ENCODE peak calls at places on chromosome X, in nine cellular contexts. One of them, this sample, is unnamed.

GRCh38 chrX:18617351-18617750 is 54.6 kb downstream of the RS1 start:
- DNase-seq in right lobe of liver: no peak
- DNase-seq in lower lobe of right lung: no peak
- DNase-seq in SK-N-MC: no peak
- DNase-seq in left ventricle myocardium inferior: no peak
- DNase-seq in adipocyte: peak
- DNase-seq in LNCaP clone FGC: no peak
- DNase-seq in AG10803: peak
- DNase-seq in tibial artery: no peak
- DNase-seq in this sample: no peak

GRCh38 chrX:115284877-115285276 is 4.6 kb upstream of the LUZP4 start:
- DNase-seq in left ventricle myocardium inferior: no peak
- DNase-seq in LNCaP clone FGC: no peak
- DNase-seq in tibial artery: no peak
- DNase-seq in adipocyte: peak
- DNase-seq in right lobe of liver: no peak
- DNase-seq in lower lobe of right lung: no peak
- DNase-seq in SK-N-MC: no peak
- DNase-seq in AG10803: no peak
- DNase-seq in this sample: no peak

GRCh38 chrX:135740683-135741149 is 27.3 kb downstream of the CT45A3 start:
- DNase-seq in LNCaP clone FGC: no peak
- DNase-seq in left ventricle myocardium inferior: no peak
- DNase-seq in SK-N-MC: no peak
- DNase-seq in AG10803: no peak
- DNase-seq in tibial artery: no peak
- DNase-seq in right lobe of liver: no peak
- DNase-seq in lower lobe of right lung: no peak
- DNase-seq in adipocyte: peak
- DNase-seq in this sample: no peak

GRCh38 chrX:150568320-150569154 is at the start of gene MTM1:
- DNase-seq in left ventricle myocardium inferior: peak
- DNase-seq in SK-N-MC: peak
- DNase-seq in AG10803: peak
- DNase-seq in adipocyte: peak
- DNase-seq in right lobe of liver: peak
- DNase-seq in tibial artery: peak
- DNase-seq in lower lobe of right lung: peak
- DNase-seq in LNCaP clone FGC: peak
- DNase-seq in this sample: peak

GRCh38 chrX:74133156-74133796 is 170.7 kb upstream of the ZCCHC13 start:
- DNase-seq in right lobe of liver: no peak
- DNase-seq in SK-N-MC: peak
- DNase-seq in LNCaP clone FGC: peak
- DNase-seq in adipocyte: peak
- DNase-seq in AG10803: peak
- DNase-seq in lower lobe of right lung: no peak
- DNase-seq in tibial artery: no peak
- DNase-seq in left ventricle myocardium inferior: no peak
- DNase-seq in this sample: no peak

GRCh38 chrX:18158963-18159362 is 61.7 kb downstream of the BEND2 start:
- DNase-seq in tibial artery: no peak
- DNase-seq in adipocyte: no peak
- DNase-seq in AG10803: no peak
- DNase-seq in SK-N-MC: no peak
- DNase-seq in right lobe of liver: no peak
- DNase-seq in LNCaP clone FGC: no peak
- DNase-seq in left ventricle myocardium inferior: no peak
- DNase-seq in lower lobe of right lung: no peak
- DNase-seq in this sample: no peak

GRCh38 chrX:3680459-3680858 is 33.0 kb downstream of the PRKX start:
- DNase-seq in adipocyte: no peak
- DNase-seq in right lobe of liver: no peak
- DNase-seq in SK-N-MC: no peak
- DNase-seq in left ventricle myocardium inferior: no peak
- DNase-seq in AG10803: no peak
- DNase-seq in tibial artery: no peak
- DNase-seq in lower lobe of right lung: no peak
- DNase-seq in LNCaP clone FGC: no peak
- DNase-seq in this sample: no peak

GRCh38 chrX:485368-485767 is 98.7 kb upstream of the PPP2R3B start:
- DNase-seq in SK-N-MC: no peak
- DNase-seq in tibial artery: no peak
- DNase-seq in AG10803: no peak
- DNase-seq in adipocyte: no peak
- DNase-seq in left ventricle myocardium inferior: no peak
- DNase-seq in right lobe of liver: no peak
- DNase-seq in LNCaP clone FGC: no peak
- DNase-seq in lower lobe of right lung: no peak
- DNase-seq in this sample: no peak

GRCh38 chrX:104253567-104254441 is 929 bp downstream of the ESX1 start:
- DNase-seq in right lobe of liver: no peak
- DNase-seq in tibial artery: no peak
- DNase-seq in SK-N-MC: no peak
- DNase-seq in LNCaP clone FGC: no peak
- DNase-seq in AG10803: no peak
- DNase-seq in lower lobe of right lung: no peak
- DNase-seq in adipocyte: peak
- DNase-seq in left ventricle myocardium inferior: no peak
- DNase-seq in this sample: no peak

GRCh38 chrX:93422693-93423092 is 250.7 kb downstream of the NAP1L3 start:
- DNase-seq in adipocyte: peak
- DNase-seq in AG10803: no peak
- DNase-seq in tibial artery: no peak
- DNase-seq in LNCaP clone FGC: no peak
- DNase-seq in right lobe of liver: no peak
- DNase-seq in SK-N-MC: no peak
- DNase-seq in lower lobe of right lung: no peak
- DNase-seq in left ventricle myocardium inferior: no peak
- DNase-seq in this sample: no peak

GRCh38 chrX:51837926-51838325 is 55.5 kb upstream of the MAGED1 start:
- DNase-seq in right lobe of liver: peak
- DNase-seq in AG10803: peak
- DNase-seq in LNCaP clone FGC: no peak
- DNase-seq in lower lobe of right lung: no peak
- DNase-seq in tibial artery: peak
- DNase-seq in left ventricle myocardium inferior: peak
- DNase-seq in SK-N-MC: peak
- DNase-seq in adipocyte: peak
- DNase-seq in this sample: peak

GRCh38 chrX:136028383-136028984 is 43.2 kb downstream of the SLC9A6 start:
- DNase-seq in lower lobe of right lung: no peak
- DNase-seq in LNCaP clone FGC: peak
- DNase-seq in tibial artery: no peak
- DNase-seq in adipocyte: peak
- DNase-seq in left ventricle myocardium inferior: no peak
- DNase-seq in SK-N-MC: peak
- DNase-seq in right lobe of liver: no peak
- DNase-seq in AG10803: peak
- DNase-seq in this sample: no peak

GRCh38 chrX:95919605-95920004 is 765.0 kb upstream of the DIAPH2 start:
- DNase-seq in LNCaP clone FGC: no peak
- DNase-seq in right lobe of liver: no peak
- DNase-seq in adipocyte: no peak
- DNase-seq in tibial artery: no peak
- DNase-seq in lower lobe of right lung: no peak
- DNase-seq in AG10803: no peak
- DNase-seq in left ventricle myocardium inferior: no peak
- DNase-seq in SK-N-MC: no peak
- DNase-seq in this sample: no peak

GRCh38 chrX:150038356-150038755 is 100.1 kb upstream of the EOLA2 start:
- DNase-seq in lower lobe of right lung: no peak
- DNase-seq in tibial artery: no peak
- DNase-seq in adipocyte: no peak
- DNase-seq in LNCaP clone FGC: no peak
- DNase-seq in AG10803: peak
- DNase-seq in left ventricle myocardium inferior: no peak
- DNase-seq in SK-N-MC: no peak
- DNase-seq in right lobe of liver: no peak
- DNase-seq in this sample: no peak

GRCh38 chrX:41025926-41026325 is 59.3 kb upstream of the USP9X start:
- DNase-seq in LNCaP clone FGC: no peak
- DNase-seq in SK-N-MC: no peak
- DNase-seq in left ventricle myocardium inferior: no peak
- DNase-seq in tibial artery: no peak
- DNase-seq in AG10803: no peak
- DNase-seq in right lobe of liver: no peak
- DNase-seq in adipocyte: peak
- DNase-seq in lower lobe of right lung: no peak
- DNase-seq in this sample: no peak
- H3K4me3 ChIP-seq in LNCaP clone FGC: no peak
- H3K4me3 ChIP-seq in SK-N-MC: peak
- H3K4me3 ChIP-seq in left ventricle myocardium inferior: no peak
- H3K4me3 ChIP-seq in tibial artery: no peak
- H3K4me3 ChIP-seq in AG10803: no peak
- H3K4me3 ChIP-seq in right lobe of liver: no peak
- H3K4me3 ChIP-seq in adipocyte: peak
- H3K4me3 ChIP-seq in lower lobe of right lung: no peak
- H3K4me3 ChIP-seq in this sample: no peak

GRCh38 chrX:153830632-153831434 is 489 bp upstream of the PDZD4 start:
- DNase-seq in AG10803: no peak
- DNase-seq in LNCaP clone FGC: no peak
- DNase-seq in tibial artery: no peak
- DNase-seq in adipocyte: peak
- DNase-seq in SK-N-MC: no peak
- DNase-seq in lower lobe of right lung: no peak
- DNase-seq in left ventricle myocardium inferior: no peak
- DNase-seq in right lobe of liver: no peak
- DNase-seq in this sample: no peak
- H3K4me3 ChIP-seq in AG10803: no peak
- H3K4me3 ChIP-seq in LNCaP clone FGC: no peak
- H3K4me3 ChIP-seq in tibial artery: peak
- H3K4me3 ChIP-seq in adipocyte: no peak
- H3K4me3 ChIP-seq in SK-N-MC: peak
- H3K4me3 ChIP-seq in lower lobe of right lung: peak
- H3K4me3 ChIP-seq in left ventricle myocardium inferior: peak
- H3K4me3 ChIP-seq in right lobe of liver: no peak
- H3K4me3 ChIP-seq in this sample: peak

GRCh38 chrX:107119281-107119680 is 659 bp upstream of the RBM41 start:
- DNase-seq in right lobe of liver: no peak
- DNase-seq in LNCaP clone FGC: no peak
- DNase-seq in lower lobe of right lung: no peak
- DNase-seq in SK-N-MC: no peak
- DNase-seq in AG10803: no peak
- DNase-seq in tibial artery: no peak
- DNase-seq in adipocyte: no peak
- DNase-seq in left ventricle myocardium inferior: no peak
- DNase-seq in this sample: no peak
- H3K4me3 ChIP-seq in right lobe of liver: no peak
- H3K4me3 ChIP-seq in LNCaP clone FGC: peak
- H3K4me3 ChIP-seq in lower lobe of right lung: peak
- H3K4me3 ChIP-seq in SK-N-MC: peak
- H3K4me3 ChIP-seq in AG10803: no peak
- H3K4me3 ChIP-seq in tibial artery: peak
- H3K4me3 ChIP-seq in adipocyte: peak
- H3K4me3 ChIP-seq in left ventricle myocardium inferior: peak
- H3K4me3 ChIP-seq in this sample: peak

GRCh38 chrX:40152173-40152705 is 54.5 kb upstream of the BCOR start:
- DNase-seq in AG10803: no peak
- DNase-seq in left ventricle myocardium inferior: no peak
- DNase-seq in tibial artery: no peak
- DNase-seq in right lobe of liver: peak
- DNase-seq in lower lobe of right lung: peak
- DNase-seq in SK-N-MC: no peak
- DNase-seq in LNCaP clone FGC: no peak
- DNase-seq in adipocyte: no peak
- DNase-seq in this sample: peak

GRCh38 chrX:40152706-40153334 is 55.1 kb upstream of the BCOR start:
- DNase-seq in right lobe of liver: peak
- DNase-seq in LNCaP clone FGC: peak
- DNase-seq in left ventricle myocardium inferior: peak
- DNase-seq in adipocyte: peak
- DNase-seq in AG10803: no peak
- DNase-seq in tibial artery: no peak
- DNase-seq in lower lobe of right lung: peak
- DNase-seq in SK-N-MC: no peak
- DNase-seq in this sample: peak

GRCh38 chrX:40150503-40150902 is 52.7 kb upstream of the BCOR start:
- DNase-seq in lower lobe of right lung: no peak
- DNase-seq in AG10803: no peak
- DNase-seq in right lobe of liver: no peak
- DNase-seq in tibial artery: no peak
- DNase-seq in SK-N-MC: no peak
- DNase-seq in adipocyte: no peak
- DNase-seq in LNCaP clone FGC: no peak
- DNase-seq in left ventricle myocardium inferior: no peak
- DNase-seq in this sample: no peak

GRCh38 chrX:40149286-40150175 is 51.8 kb upstream of the BCOR start:
- DNase-seq in lower lobe of right lung: no peak
- DNase-seq in adipocyte: no peak
- DNase-seq in right lobe of liver: no peak
- DNase-seq in SK-N-MC: no peak
- DNase-seq in left ventricle myocardium inferior: no peak
- DNase-seq in tibial artery: no peak
- DNase-seq in AG10803: no peak
- DNase-seq in LNCaP clone FGC: no peak
- DNase-seq in this sample: no peak

GRCh38 chrX:40151211-40152172 is 53.7 kb upstream of the BCOR start:
- DNase-seq in lower lobe of right lung: peak
- DNase-seq in tibial artery: no peak
- DNase-seq in SK-N-MC: no peak
- DNase-seq in AG10803: no peak
- DNase-seq in LNCaP clone FGC: no peak
- DNase-seq in left ventricle myocardium inferior: no peak
- DNase-seq in adipocyte: no peak
- DNase-seq in right lobe of liver: peak
- DNase-seq in this sample: peak
- H3K4me3 ChIP-seq in lower lobe of right lung: no peak
- H3K4me3 ChIP-seq in tibial artery: peak
- H3K4me3 ChIP-seq in SK-N-MC: no peak
- H3K4me3 ChIP-seq in AG10803: no peak
- H3K4me3 ChIP-seq in LNCaP clone FGC: no peak
- H3K4me3 ChIP-seq in left ventricle myocardium inferior: peak
- H3K4me3 ChIP-seq in adipocyte: no peak
- H3K4me3 ChIP-seq in right lobe of liver: no peak
- H3K4me3 ChIP-seq in this sample: peak